ENCODE peak calls at places on chromosomes 5 and 9, in four cellular contexts. U is neural progenitor cell, F is lung, G is IMR-90. X is an unnamed sample.

GRCh38 chr9:89234636-89235035 is 56.0 kb upstream of the SHC3 start:
- DNase-seq in U (peak; percentile 66), F (peak; percentile 47), G (peak; percentile 13), X (no peak)

GRCh38 chr5:115439639-115440038 is 104.9 kb downstream of the FEM1C start:
- DNase-seq in U (no peak), F (no peak), G (no peak), X (no peak)

GRCh38 chr9:128218518-128219389 is 15.6 kb downstream of the DNM1 start:
- DNase-seq in U (peak; percentile 96), F (peak; percentile 98), G (peak; percentile 55), X (peak; percentile 97)

GRCh38 chr5:157513182-157513581 is 53.2 kb downstream of the NIPAL4 start:
- DNase-seq in U (no peak), F (no peak), G (no peak), X (peak; percentile 77)

GRCh38 chr9:117205806-117206205 is 209.1 kb downstream of the ASTN2 start:
- DNase-seq in U (no peak), F (no peak), G (peak; percentile 47), X (no peak)

GRCh38 chr9:126155756-126156664 is 170.6 kb upstream of the MVB12B start:
- DNase-seq in U (no peak), F (no peak), G (no peak), X (peak; percentile 17)

GRCh38 chr9:96222132-96222531 is 79.8 kb downstream of the HSD17B3 start:
- DNase-seq in U (peak; percentile 26), F (no peak), G (no peak), X (no peak)

GRCh38 chr5:71905804-71906711 is 187.0 kb downstream of the CARTPT start:
- DNase-seq in U (no peak), F (no peak), G (no peak), X (no peak)

GRCh38 chr9:33619666-33620404 is 95.8 kb downstream of the ANKRD18B start:
- DNase-seq in U (no peak), F (no peak), G (peak; percentile 97), X (no peak)

GRCh38 chr9:133441571-133441970 is 18.2 kb upstream of the CACFD1 start:
- DNase-seq in U (no peak), F (no peak), G (no peak), X (no peak)

GRCh38 chr5:148084269-148084668 is 20.5 kb downstream of the SPINK5 start:
- DNase-seq in U (no peak), F (no peak), G (no peak), X (no peak)

GRCh38 chr9:134945509-134946275 is 28.0 kb upstream of the FCN1 start:
- DNase-seq in U (no peak), F (no peak), G (no peak), X (no peak)

GRCh38 chr5:139747583-139748504 is 47.8 kb upstream of the PSD2 start:
- DNase-seq in U (peak; percentile 70), F (no peak), G (peak; percentile 81), X (peak; percentile 31)

GRCh38 chr5:98214240-98215051 is 559.0 kb upstream of the RGMB start:
- DNase-seq in U (peak; percentile 35), F (no peak), G (peak; percentile 45), X (no peak)

GRCh38 chr5:161545701-161546462 is 643 bp downstream of the GABRB2 start:
- DNase-seq in U (peak; percentile 25), F (no peak), G (no peak), X (no peak)

GRCh38 chr9:107169796-107170195 is 113.3 kb upstream of the RAD23B start:
- DNase-seq in U (no peak), F (no peak), G (no peak), X (no peak)

GRCh38 chr9:93119953-93120845 is 13.9 kb downstream of the NINJ1 start:
- DNase-seq in U (no peak), F (peak; percentile 94), G (peak; percentile 94), X (peak; percentile 96)

GRCh38 chr9:134360897-134361296 is 34.6 kb downstream of the RXRA start:
- DNase-seq in U (no peak), F (no peak), G (no peak), X (peak; percentile 86)

GRCh38 chr5:83000922-83001321 is 76.3 kb downstream of the TMEM167A start:
- DNase-seq in U (no peak), F (no peak), G (no peak), X (no peak)

GRCh38 chr5:122680623-122681350 is 94.1 kb upstream of the SNX2 start:
- DNase-seq in U (no peak), F (no peak), G (no peak), X (no peak)

GRCh38 chr9:114366334-114367128 is 21.3 kb downstream of the AKNA start:
- DNase-seq in U (no peak), F (no peak), G (peak; percentile 92), X (no peak)

GRCh38 chr5:87268970-87269377 is 1.3 kb downstream of the RASA1 start:
- DNase-seq in U (no peak), F (no peak), G (no peak), X (no peak)

GRCh38 chr5:88045931-88046461 is 222.6 kb downstream of the TMEM161B start:
- DNase-seq in U (peak; percentile 39), F (no peak), G (no peak), X (no peak)

GRCh38 chr5:106964102-106964501 is 706.6 kb downstream of the EFNA5 start:
- DNase-seq in U (no peak), F (no peak), G (no peak), X (no peak)

GRCh38 chr9:131661954-131662621 is 77.8 kb downstream of the RAPGEF1 start:
- DNase-seq in U (no peak), F (no peak), G (no peak), X (no peak)

GRCh38 chr9:134968011-134968822 is 50.5 kb upstream of the FCN1 start:
- DNase-seq in U (peak; percentile 73), F (no peak), G (peak; percentile 28), X (no peak)

GRCh38 chr5:79697222-79698164 is 7.9 kb downstream of the CMYA5 start:
- DNase-seq in U (no peak), F (no peak), G (peak; percentile 65), X (no peak)

GRCh38 chr5:179288101-179288808 is 57.0 kb downstream of the ADAMTS2 start:
- DNase-seq in U (no peak), F (no peak), G (no peak), X (no peak)

GRCh38 chr5:179289756-179290385 is 55.4 kb downstream of the ADAMTS2 start:
- DNase-seq in U (no peak), F (no peak), G (no peak), X (no peak)

GRCh38 chr5:179287071-179287470 is 58.2 kb downstream of the ADAMTS2 start:
- DNase-seq in U (no peak), F (no peak), G (no peak), X (no peak)

GRCh38 chr5:179287631-179288030 is 57.6 kb downstream of the ADAMTS2 start:
- DNase-seq in U (no peak), F (no peak), G (no peak), X (no peak)

DNA sequence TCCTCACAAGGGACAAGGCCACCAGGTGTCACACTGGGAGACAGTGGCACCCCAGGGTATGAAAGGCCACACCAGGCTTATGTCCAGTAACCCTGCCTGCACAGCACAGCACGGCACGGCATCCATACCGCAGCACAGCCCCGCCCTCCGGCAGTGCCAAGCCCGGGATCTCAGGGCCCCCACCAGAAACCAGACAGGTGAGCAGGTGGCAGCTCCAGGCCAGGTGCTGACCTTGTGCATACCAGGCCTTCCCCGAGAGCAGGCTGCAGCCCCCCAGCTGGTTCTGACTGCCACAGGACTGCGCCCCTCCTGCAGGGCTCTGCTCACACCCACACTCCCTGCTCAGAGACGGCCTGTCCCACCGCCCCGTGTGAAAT is 56.5 kb downstream of the ADAMTS2 start:
- DNase-seq in U (no peak), F (no peak), G (no peak), X (no peak)
- H3K27ac ChIP-seq in U (no peak overlapping the region), F (no peak overlapping the region), G (no peak overlapping the region), X (no peak overlapping the region)

GRCh38 chr9:130041648-130042405 is 1.2 kb downstream of the FNBP1 start:
- DNase-seq in U (peak; percentile 52), F (no peak), G (peak; percentile 21), X (no peak)

GRCh38 chr9:130040901-130041647 is 1.9 kb downstream of the FNBP1 start:
- DNase-seq in U (no peak), F (no peak), G (no peak), X (no peak)

GRCh38 chr9:130042931-130043653 is at the start of gene FNBP1:
- DNase-seq in U (peak; percentile 94), F (peak; percentile 76), G (peak; percentile 75), X (peak; percentile 78)

GRCh38 chr9:130042406-130042930 is 521 bp downstream of the FNBP1 start:
- DNase-seq in U (peak; percentile 76), F (no peak), G (no peak), X (peak; percentile 40)

GRCh38 chr9:130039504-130040147 is 3.4 kb downstream of the FNBP1 start:
- DNase-seq in U (peak; percentile 38), F (no peak), G (no peak), X (no peak)
- H3K4me1 ChIP-seq in U (peaks cover 6% of the 10 kb centered on the region), F (peaks cover 12% of the 10 kb centered on the region), G (peaks cover 5% of the 10 kb centered on the region), X (peaks cover 43% of the 10 kb centered on the region)

GRCh38 chr5:177372910-177373309 is 11.3 kb upstream of the SLC34A1 start:
- DNase-seq in U (no peak), F (no peak), G (no peak), X (no peak)

GRCh38 chr5:177373806-177374205 is 10.4 kb upstream of the SLC34A1 start:
- DNase-seq in U (no peak), F (no peak), G (no peak), X (no peak)

GRCh38 chr5:177376107-177376506 is 8.1 kb upstream of the SLC34A1 start:
- DNase-seq in U (no peak), F (no peak), G (no peak), X (no peak)

GRCh38 chr5:177372534-177372896 is 11.7 kb upstream of the SLC34A1 start:
- DNase-seq in U (no peak), F (no peak), G (no peak), X (no peak)

GRCh38 chr5:177374211-177374610 is 10.0 kb upstream of the SLC34A1 start:
- DNase-seq in U (no peak), F (no peak), G (no peak), X (no peak)
- H3K27ac ChIP-seq in U (no peak overlapping the region), F (no peak overlapping the region), G (no peak overlapping the region), X (no peak overlapping the region)

GRCh38 chr5:14759744-14760547 is 95.4 kb downstream of the OTULIN start:
- DNase-seq in U (no peak), F (no peak), G (no peak), X (no peak)
- H3K4me1 ChIP-seq in U (no peaks in the 10 kb centered on the region), F (peaks cover 4% of the 10 kb centered on the region), G (no peaks in the 10 kb centered on the region), X (no peaks in the 10 kb centered on the region)

DNA sequence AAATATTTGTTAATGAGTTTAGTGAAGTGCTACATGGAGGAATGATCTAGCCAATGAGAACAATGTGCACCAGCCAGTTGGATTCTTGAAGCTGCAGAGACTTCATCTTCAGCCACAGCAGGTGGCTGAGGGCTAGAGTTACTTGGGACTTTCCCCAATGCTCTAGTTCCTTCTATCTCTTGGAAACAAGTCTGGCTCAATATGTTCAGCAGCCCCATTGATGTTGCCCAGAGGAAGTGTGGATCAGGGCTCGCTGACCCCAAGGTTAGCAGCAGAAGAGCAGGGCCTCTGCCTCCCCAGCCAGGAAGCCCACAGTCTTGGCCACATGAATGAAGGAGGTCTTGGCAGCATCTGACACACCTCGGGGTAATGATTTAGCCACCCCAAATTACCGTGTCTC is 117.5 kb downstream of the SLC1A3 start:
- DNase-seq in U (no peak), F (no peak), G (no peak), X (no peak)
- H3K27ac ChIP-seq in U (no peak overlapping the region), F (peak overlapping the region; percentile 74), G (no peak overlapping the region), X (peak overlapping the region; percentile 28)

X was measured in stomach.